ENCODE peak calls at places on chromosomes 6 and 20, in five cellular contexts. E is K562, F is GM12878, P is HepG2, H is SK-N-SH. A is an unnamed sample.

GRCh38 chr6:41699063-41699462 is 36.3 kb downstream of the TFEB start:
- DNase-seq in E (no peak), F (no peak), P (no peak), H (no peak), A (no peak)

GRCh38 chr6:74731204-74731603 is 474.6 kb downstream of the COL12A1 start:
- DNase-seq in E (no peak), F (no peak), P (no peak), H (no peak), A (peak; percentile 65)

GRCh38 chr6:25449774-25450173 is 170.6 kb downstream of the CARMIL1 start:
- DNase-seq in E (no peak), F (no peak), P (no peak), H (peak; percentile 21), A (no peak)

GRCh38 chr6:71454083-71454482 is 165.5 kb downstream of the OGFRL1 start:
- DNase-seq in E (no peak), F (no peak), P (no peak), H (no peak), A (no peak)

GRCh38 chr6:33761922-33762629 is 15.4 kb upstream of the IP6K3 start:
- DNase-seq in E (peak; percentile 83), F (no peak), P (peak; percentile 87), H (peak; percentile 71), A (peak; percentile 32)

GRCh38 chr20:33311989-33312388 is 29.0 kb downstream of the BPIFB1 start:
- DNase-seq in E (no peak), F (no peak), P (no peak), H (no peak), A (no peak)

GRCh38 chr6:129281173-129281796 is 398.3 kb downstream of the LAMA2 start:
- DNase-seq in E (no peak), F (no peak), P (no peak), H (no peak), A (no peak)

GRCh38 chr6:38989064-38989463 is 59.5 kb upstream of the GLP1R start:
- DNase-seq in E (no peak), F (no peak), P (no peak), H (no peak), A (no peak)

GRCh38 chr6:3784423-3784822 is 32.9 kb upstream of the PXDC1 start:
- DNase-seq in E (no peak), F (no peak), P (no peak), H (no peak), A (no peak)

GRCh38 chr6:43713611-43714310 is 26.2 kb upstream of the MRPS18A start:
- DNase-seq in E (no peak), F (no peak), P (no peak), H (no peak), A (no peak)

GRCh38 chr6:43716099-43716498 is 28.5 kb upstream of the MRPS18A start:
- DNase-seq in E (no peak), F (no peak), P (no peak), H (peak; percentile 67), A (no peak)

GRCh38 chr6:43715056-43715788 is 27.6 kb upstream of the MRPS18A start:
- DNase-seq in E (no peak), F (peak; percentile 87), P (no peak), H (no peak), A (no peak)

GRCh38 chr6:43712590-43712989 is 25.0 kb upstream of the MRPS18A start:
- DNase-seq in E (no peak), F (no peak), P (no peak), H (no peak), A (no peak)

DNA sequence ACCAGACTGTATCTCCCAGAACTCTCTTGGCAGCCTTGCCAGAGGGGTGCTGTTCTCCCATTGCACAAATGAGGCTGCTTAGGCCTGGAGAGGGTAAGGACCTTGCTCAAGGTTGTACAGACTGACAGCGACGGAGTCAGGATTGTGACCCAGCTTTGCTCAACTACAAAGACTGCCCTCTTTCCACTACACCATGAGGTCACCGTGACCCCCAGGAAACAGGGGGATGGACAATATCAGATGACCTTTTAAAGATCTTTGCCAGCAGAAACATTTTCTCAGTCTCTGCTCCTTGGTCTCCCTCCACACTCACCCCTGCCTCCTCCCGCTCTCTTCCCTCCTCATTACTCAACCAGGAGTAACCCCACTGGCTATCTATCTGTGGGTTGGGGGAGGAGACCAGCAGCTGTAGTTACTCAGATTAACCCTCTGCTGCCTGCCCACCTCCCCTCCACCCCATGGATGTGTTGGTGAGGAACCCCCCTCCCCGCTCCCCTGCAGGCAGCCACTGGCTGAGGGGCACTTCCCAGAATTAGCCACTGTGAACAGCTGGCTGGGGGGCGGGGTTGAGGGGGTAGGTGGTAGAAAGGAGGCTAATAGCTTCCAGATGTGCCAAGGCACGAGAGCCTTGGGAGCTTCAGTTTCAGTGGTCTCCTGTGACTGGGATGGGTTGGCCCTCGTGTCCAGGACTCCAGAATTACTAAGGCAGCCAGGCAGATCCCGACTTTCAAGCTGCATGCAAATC is 26.9 kb upstream of the MRPS18A start:
- DNase-seq in E (peak; percentile 82), F (no peak), P (peak; percentile 54), H (peak; percentile 81), A (peak; percentile 59)
- TF ChIP-seq MXI1 in E (no peak), F (no peak), P (no peak), H (peak; percentile 27), A (no peak)

GRCh38 chr6:21924002-21924401 is 330.5 kb downstream of the SOX4 start:
- DNase-seq in E (no peak), F (no peak), P (no peak), H (no peak), A (no peak)

GRCh38 chr6:21918666-21919065 is 325.1 kb downstream of the SOX4 start:
- DNase-seq in E (no peak), F (no peak), P (no peak), H (no peak), A (no peak)

GRCh38 chr6:21918081-21918480 is 324.5 kb downstream of the SOX4 start:
- DNase-seq in E (no peak), F (no peak), P (no peak), H (no peak), A (no peak)

DNA sequence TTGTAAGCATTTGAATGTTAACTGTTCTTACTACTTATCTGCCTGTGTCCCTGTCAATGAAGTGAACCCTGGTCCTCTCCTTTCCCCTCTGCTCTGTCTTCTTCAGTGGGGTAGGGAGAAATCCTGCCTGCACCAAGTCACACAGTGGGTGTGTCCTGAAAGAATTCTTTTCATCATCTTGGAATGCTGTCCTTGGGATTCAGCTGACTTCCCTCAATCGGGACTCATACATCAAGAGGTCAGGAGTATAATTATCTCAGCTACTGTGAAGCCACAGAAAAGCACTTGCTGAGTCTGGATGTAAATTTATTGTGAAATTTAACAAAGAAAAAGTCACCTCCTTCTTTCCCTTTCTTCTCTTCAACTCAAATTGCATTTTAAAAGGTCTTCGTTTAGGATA is 328.5 kb downstream of the SOX4 start:
- DNase-seq in E (no peak), F (no peak), P (no peak), H (no peak), A (peak; percentile 41)
- TF ChIP-seq MXI1 in E (no peak), F (no peak), P (no peak), H (no peak), A (no peak)

DNA sequence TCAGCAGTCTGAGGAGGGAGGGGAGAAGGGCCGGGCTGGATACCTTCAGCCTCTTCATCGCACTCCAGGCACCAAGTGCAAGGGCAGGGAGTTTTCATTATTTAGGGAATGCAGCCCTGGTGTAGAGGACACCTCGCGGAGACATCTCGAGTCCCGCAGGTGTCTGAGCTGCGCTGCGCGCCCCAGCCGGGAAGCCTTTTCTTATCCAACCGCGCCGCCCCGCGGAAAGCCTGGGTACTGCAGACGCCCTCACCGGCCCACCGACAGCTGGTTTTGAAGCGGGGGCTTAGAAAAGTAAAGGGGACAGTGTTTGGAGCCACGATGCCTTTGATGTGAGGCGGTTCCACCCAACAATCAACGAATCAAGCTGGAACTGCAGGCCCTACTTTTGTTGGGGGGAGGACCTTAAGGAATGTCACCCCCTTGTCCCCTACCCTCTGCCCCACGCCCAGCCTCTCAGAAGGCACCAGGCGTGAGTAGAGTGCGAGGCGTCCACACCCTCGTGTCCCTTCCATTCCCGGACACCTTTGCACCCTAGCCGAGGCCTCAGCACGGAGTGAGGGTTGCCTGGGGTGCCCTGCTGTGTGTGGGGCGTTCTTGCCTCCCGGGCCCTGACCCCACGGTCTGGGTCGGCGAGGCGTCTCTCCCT is 8.6 kb downstream of the NKX2-2 start:
- DNase-seq in E (peak; percentile 69), F (no peak), P (peak; percentile 55), H (peak; percentile 85), A (peak; percentile 22)
- TF ChIP-seq MXI1 in E (no peak), F (no peak), P (no peak), H (no peak), A (no peak)

DNA sequence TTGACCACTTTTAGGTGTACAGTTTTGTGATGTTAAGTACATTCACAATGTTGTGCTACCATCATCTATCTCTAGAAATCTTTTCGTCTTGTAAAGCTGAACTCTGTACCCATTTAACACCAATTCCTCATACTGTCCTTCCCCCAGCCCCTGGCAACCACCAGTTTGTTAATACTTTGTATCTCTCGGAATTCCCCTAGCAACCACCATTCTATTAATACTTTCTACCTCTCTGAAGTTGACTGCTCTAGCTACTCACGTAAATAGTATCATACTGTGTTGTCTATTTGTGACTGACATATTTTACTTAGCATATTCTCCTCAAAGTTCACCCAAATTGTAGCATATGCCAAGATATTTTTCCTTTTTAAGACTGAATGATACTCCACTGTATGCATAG is 82.3 kb upstream of the CLDN20 start:
- DNase-seq in E (no peak), F (no peak), P (peak; percentile 13), H (no peak), A (no peak)
- TF ChIP-seq MXI1 in E (no peak), F (peak; percentile 71), P (no peak), H (no peak), A (no peak)

GRCh38 chr20:13877789-13878188 is 93.0 kb downstream of the NDUFAF5 start:
- DNase-seq in E (no peak), F (no peak), P (no peak), H (no peak), A (no peak)
- TF ChIP-seq MXI1 in E (no peak), F (no peak), P (no peak), H (no peak), A (no peak)

GRCh38 chr20:57567471-57568079 is 6.7 kb downstream of the PCK1 start:
- DNase-seq in E (no peak), F (no peak), P (no peak), H (no peak), A (no peak)
- TF ChIP-seq MXI1 in E (no peak), F (no peak), P (no peak), H (no peak), A (no peak)

GRCh38 chr6:159760602-159761057 is 1.2 kb upstream of the ACAT2 start:
- DNase-seq in E (no peak), F (no peak), P (peak; percentile 24), H (no peak), A (peak; percentile 64)

GRCh38 chr6:159756508-159756907 is 5.3 kb upstream of the ACAT2 start:
- DNase-seq in E (no peak), F (no peak), P (no peak), H (no peak), A (no peak)

GRCh38 chr6:159761135-159761872 is 541 bp upstream of the ACAT2 start:
- DNase-seq in E (peak; percentile 30), F (no peak), P (peak; percentile 14), H (peak; percentile 36), A (no peak)

GRCh38 chr6:159759645-159760044 is 2.2 kb upstream of the ACAT2 start:
- DNase-seq in E (no peak), F (no peak), P (no peak), H (no peak), A (no peak)

GRCh38 chr6:159758031-159759001 is 3.5 kb upstream of the ACAT2 start:
- DNase-seq in E (no peak), F (no peak), P (peak; percentile 68), H (no peak), A (peak; percentile 81)
- TF ChIP-seq MXI1 in E (no peak), F (no peak), P (no peak), H (no peak), A (no peak)

A was measured in IMR-90.